ENCODE peak calls at places on chromosomes 1 and 21, in five cellular contexts. One of them, this sample, is unnamed.

GRCh38 chr1:233944596-233944995 is 40.1 kb downstream of the SLC35F3 start:
- DNase-seq in H9: no peak
- DNase-seq in stimulated activated CD4-positive, alpha-beta T cell treated with anti-CD3 and anti-CD28 coated beads, Interleukin-12 subunit alpha, Interleukin-12 subunit beta, amount 100 ng/mL, for 48 hours: no peak
- DNase-seq in activated naive CD8-positive, alpha-beta T cell treated with anti-CD3 and anti-CD28 coated beads for 36 hours: no peak
- DNase-seq in kidney glomerular epithelial cell: no peak
- DNase-seq in this sample: peak; percentile 46

GRCh38 chr1:82927753-82928152 is 1071.2 kb downstream of the TTLL7 start:
- DNase-seq in kidney glomerular epithelial cell: no peak
- DNase-seq in activated naive CD8-positive, alpha-beta T cell treated with anti-CD3 and anti-CD28 coated beads for 36 hours: no peak
- DNase-seq in stimulated activated CD4-positive, alpha-beta T cell treated with anti-CD3 and anti-CD28 coated beads, Interleukin-12 subunit alpha, Interleukin-12 subunit beta, amount 100 ng/mL, for 48 hours: no peak
- DNase-seq in H9: no peak
- DNase-seq in this sample: no peak

GRCh38 chr1:211281322-211282022 is 22.3 kb downstream of the RCOR3 start:
- DNase-seq in activated naive CD8-positive, alpha-beta T cell treated with anti-CD3 and anti-CD28 coated beads for 36 hours: no peak
- DNase-seq in kidney glomerular epithelial cell: peak; percentile 55
- DNase-seq in stimulated activated CD4-positive, alpha-beta T cell treated with anti-CD3 and anti-CD28 coated beads, Interleukin-12 subunit alpha, Interleukin-12 subunit beta, amount 100 ng/mL, for 48 hours: no peak
- DNase-seq in H9: no peak
- DNase-seq in this sample: peak; percentile 75

GRCh38 chr21:43640437-43640836 is 18.9 kb downstream of the HSF2BP start:
- DNase-seq in activated naive CD8-positive, alpha-beta T cell treated with anti-CD3 and anti-CD28 coated beads for 36 hours: no peak
- DNase-seq in kidney glomerular epithelial cell: no peak
- DNase-seq in stimulated activated CD4-positive, alpha-beta T cell treated with anti-CD3 and anti-CD28 coated beads, Interleukin-12 subunit alpha, Interleukin-12 subunit beta, amount 100 ng/mL, for 48 hours: no peak
- DNase-seq in H9: no peak
- DNase-seq in this sample: no peak

GRCh38 chr1:38138498-38139233 is 92.1 kb upstream of the POU3F1 start:
- DNase-seq in stimulated activated CD4-positive, alpha-beta T cell treated with anti-CD3 and anti-CD28 coated beads, Interleukin-12 subunit alpha, Interleukin-12 subunit beta, amount 100 ng/mL, for 48 hours: no peak
- DNase-seq in kidney glomerular epithelial cell: peak; percentile 94
- DNase-seq in H9: no peak
- DNase-seq in activated naive CD8-positive, alpha-beta T cell treated with anti-CD3 and anti-CD28 coated beads for 36 hours: no peak
- DNase-seq in this sample: peak; percentile 97

GRCh38 chr1:41382531-41383090 is 21.4 kb downstream of the FOXO6 start:
- DNase-seq in kidney glomerular epithelial cell: no peak
- DNase-seq in activated naive CD8-positive, alpha-beta T cell treated with anti-CD3 and anti-CD28 coated beads for 36 hours: no peak
- DNase-seq in stimulated activated CD4-positive, alpha-beta T cell treated with anti-CD3 and anti-CD28 coated beads, Interleukin-12 subunit alpha, Interleukin-12 subunit beta, amount 100 ng/mL, for 48 hours: no peak
- DNase-seq in H9: peak; percentile 69
- DNase-seq in this sample: peak; percentile 68

GRCh38 chr1:236020359-236021000 is 44.4 kb downstream of the NID1 start:
- DNase-seq in activated naive CD8-positive, alpha-beta T cell treated with anti-CD3 and anti-CD28 coated beads for 36 hours: no peak
- DNase-seq in H9: no peak
- DNase-seq in stimulated activated CD4-positive, alpha-beta T cell treated with anti-CD3 and anti-CD28 coated beads, Interleukin-12 subunit alpha, Interleukin-12 subunit beta, amount 100 ng/mL, for 48 hours: no peak
- DNase-seq in kidney glomerular epithelial cell: peak; percentile 9
- DNase-seq in this sample: peak; percentile 54

GRCh38 chr1:160460214-160460642 is 59.9 kb downstream of the VANGL2 start:
- DNase-seq in H9: no peak
- DNase-seq in activated naive CD8-positive, alpha-beta T cell treated with anti-CD3 and anti-CD28 coated beads for 36 hours: peak; percentile 22
- DNase-seq in stimulated activated CD4-positive, alpha-beta T cell treated with anti-CD3 and anti-CD28 coated beads, Interleukin-12 subunit alpha, Interleukin-12 subunit beta, amount 100 ng/mL, for 48 hours: no peak
- DNase-seq in kidney glomerular epithelial cell: no peak
- DNase-seq in this sample: no peak

GRCh38 chr1:31111290-31111951 is 45.9 kb upstream of the PUM1 start:
- DNase-seq in activated naive CD8-positive, alpha-beta T cell treated with anti-CD3 and anti-CD28 coated beads for 36 hours: no peak
- DNase-seq in stimulated activated CD4-positive, alpha-beta T cell treated with anti-CD3 and anti-CD28 coated beads, Interleukin-12 subunit alpha, Interleukin-12 subunit beta, amount 100 ng/mL, for 48 hours: no peak
- DNase-seq in H9: peak; percentile 52
- DNase-seq in kidney glomerular epithelial cell: peak; percentile 32
- DNase-seq in this sample: peak; percentile 16

GRCh38 chr21:45863267-45863666 is 118.3 kb upstream of the COL6A1 start:
- DNase-seq in H9: no peak
- DNase-seq in kidney glomerular epithelial cell: no peak
- DNase-seq in activated naive CD8-positive, alpha-beta T cell treated with anti-CD3 and anti-CD28 coated beads for 36 hours: no peak
- DNase-seq in stimulated activated CD4-positive, alpha-beta T cell treated with anti-CD3 and anti-CD28 coated beads, Interleukin-12 subunit alpha, Interleukin-12 subunit beta, amount 100 ng/mL, for 48 hours: no peak
- DNase-seq in this sample: no peak

GRCh38 chr21:15772654-15773053 is 42.9 kb downstream of the USP25 start:
- DNase-seq in kidney glomerular epithelial cell: no peak
- DNase-seq in H9: no peak
- DNase-seq in activated naive CD8-positive, alpha-beta T cell treated with anti-CD3 and anti-CD28 coated beads for 36 hours: no peak
- DNase-seq in stimulated activated CD4-positive, alpha-beta T cell treated with anti-CD3 and anti-CD28 coated beads, Interleukin-12 subunit alpha, Interleukin-12 subunit beta, amount 100 ng/mL, for 48 hours: no peak
- DNase-seq in this sample: no peak

GRCh38 chr1:6013491-6013890 is 21.3 kb upstream of the NPHP4 start:
- DNase-seq in H9: no peak
- DNase-seq in stimulated activated CD4-positive, alpha-beta T cell treated with anti-CD3 and anti-CD28 coated beads, Interleukin-12 subunit alpha, Interleukin-12 subunit beta, amount 100 ng/mL, for 48 hours: no peak
- DNase-seq in kidney glomerular epithelial cell: no peak
- DNase-seq in activated naive CD8-positive, alpha-beta T cell treated with anti-CD3 and anti-CD28 coated beads for 36 hours: no peak
- DNase-seq in this sample: no peak

GRCh38 chr1:233598891-233599541 is 14.9 kb upstream of the KCNK1 start:
- DNase-seq in H9: no peak
- DNase-seq in kidney glomerular epithelial cell: no peak
- DNase-seq in activated naive CD8-positive, alpha-beta T cell treated with anti-CD3 and anti-CD28 coated beads for 36 hours: no peak
- DNase-seq in stimulated activated CD4-positive, alpha-beta T cell treated with anti-CD3 and anti-CD28 coated beads, Interleukin-12 subunit alpha, Interleukin-12 subunit beta, amount 100 ng/mL, for 48 hours: peak; percentile 22
- DNase-seq in this sample: no peak

GRCh38 chr1:112712701-112713128 is 2.4 kb downstream of the PPM1J start:
- DNase-seq in stimulated activated CD4-positive, alpha-beta T cell treated with anti-CD3 and anti-CD28 coated beads, Interleukin-12 subunit alpha, Interleukin-12 subunit beta, amount 100 ng/mL, for 48 hours: no peak
- DNase-seq in kidney glomerular epithelial cell: no peak
- DNase-seq in H9: peak; percentile 48
- DNase-seq in activated naive CD8-positive, alpha-beta T cell treated with anti-CD3 and anti-CD28 coated beads for 36 hours: no peak
- DNase-seq in this sample: no peak

GRCh38 chr21:33885158-33885514 is 30.5 kb downstream of the ATP5PO start:
- DNase-seq in kidney glomerular epithelial cell: no peak
- DNase-seq in stimulated activated CD4-positive, alpha-beta T cell treated with anti-CD3 and anti-CD28 coated beads, Interleukin-12 subunit alpha, Interleukin-12 subunit beta, amount 100 ng/mL, for 48 hours: no peak
- DNase-seq in H9: no peak
- DNase-seq in activated naive CD8-positive, alpha-beta T cell treated with anti-CD3 and anti-CD28 coated beads for 36 hours: no peak
- DNase-seq in this sample: no peak